ENCODE peak calls at places on chromosomes 6 and 20, in eight cellular contexts. O, D, I, B, P, J, Q and G are unnamed samples.

GRCh38 chr6:87583822-87584221 is 6.0 kb downstream of the RARS2 start:
- DNase-seq in P (no peak), O (no peak), I (no peak), J (no peak), D (no peak), B (no peak), Q (no peak), G (no peak)

GRCh38 chr6:166512567-166512966 is 73.9 kb downstream of the RAMACL start:
- DNase-seq in Q (no peak), I (no peak), B (no peak), D (no peak), J (no peak), P (no peak), O (peak), G (no peak)

GRCh38 chr20:25061821-25062530 is 4.0 kb upstream of the ACSS1 start:
- DNase-seq in Q (no peak), D (no peak), P (no peak), I (no peak), B (peak), J (no peak), O (no peak), G (no peak)

GRCh38 chr6:85126448-85127178 is 323.3 kb upstream of the NT5E start:
- DNase-seq in D (peak), Q (peak), J (peak), P (peak), B (no peak), I (peak), O (peak), G (peak)

GRCh38 chr6:98828210-98828798 is 6.1 kb upstream of the POU3F2 start:
- DNase-seq in Q (no peak), O (no peak), B (no peak), D (peak), I (no peak), P (no peak), J (no peak), G (no peak)

GRCh38 chr6:93685494-93685893 is 266.1 kb upstream of the EPHA7 start:
- DNase-seq in O (no peak), I (no peak), Q (no peak), B (no peak), P (no peak), D (no peak), J (no peak), G (no peak)

GRCh38 chr20:62155428-62156253 is 12.1 kb downstream of the SS18L1 start:
- DNase-seq in D (peak), J (no peak), B (no peak), I (no peak), P (no peak), O (no peak), Q (no peak), G (no peak)

GRCh38 chr20:9228774-9229450 is 160.0 kb downstream of the PLCB4 start:
- DNase-seq in B (no peak), O (no peak), I (peak), J (no peak), D (peak), P (no peak), Q (no peak), G (no peak)

GRCh38 chr6:154370545-154370944 is 13.9 kb upstream of the IPCEF1 start:
- DNase-seq in O (peak), I (no peak), Q (peak), D (peak), B (no peak), J (no peak), P (no peak), G (no peak)

GRCh38 chr6:107075951-107076381 is 39.3 kb downstream of the BEND3 start:
- DNase-seq in J (no peak), I (no peak), D (peak), P (no peak), B (no peak), O (peak), Q (peak), G (no peak)

GRCh38 chr20:56088381-56088780 is 83.1 kb upstream of the CBLN4 start:
- DNase-seq in I (no peak), O (no peak), J (no peak), B (no peak), D (no peak), P (no peak), Q (no peak), G (no peak)

GRCh38 chr6:156794963-156795362 is 17.8 kb downstream of the ARID1B start:
- DNase-seq in I (no peak), P (no peak), Q (peak), B (no peak), J (no peak), D (no peak), O (peak), G (no peak)

GRCh38 chr6:79602859-79603258 is 28.3 kb upstream of the SH3BGRL2 start:
- DNase-seq in I (no peak), J (no peak), O (no peak), D (no peak), Q (no peak), B (no peak), P (no peak), G (no peak)

GRCh38 chr6:36676142-36677058 is 2.1 kb upstream of the CDKN1A start:
- DNase-seq in P (no peak), I (no peak), D (peak), Q (no peak), O (no peak), J (no peak), B (no peak), G (no peak)

GRCh38 chr6:361411-362132 is 30.0 kb upstream of the IRF4 start:
- DNase-seq in P (no peak), Q (no peak), B (no peak), I (no peak), D (no peak), O (no peak), J (no peak), G (no peak)

GRCh38 chr20:24465730-24466129 is 3.7 kb upstream of the SYNDIG1 start:
- DNase-seq in B (no peak), D (peak), I (peak), Q (peak), O (no peak), P (no peak), J (no peak), G (no peak)

GRCh38 chr20:460707-461106 is 1.6 kb downstream of the TBC1D20 start:
- DNase-seq in O (no peak), D (peak), Q (peak), I (no peak), J (no peak), P (no peak), B (no peak), G (no peak)

GRCh38 chr6:139520321-139520768 is 145.9 kb upstream of the CITED2 start:
- DNase-seq in I (no peak), Q (peak), P (no peak), D (peak), B (no peak), O (no peak), J (no peak), G (no peak)

GRCh38 chr20:46130534-46130933 is 12.4 kb downstream of the CD40 start:
- DNase-seq in J (no peak), P (no peak), B (peak), O (no peak), I (no peak), D (no peak), Q (no peak), G (no peak)

GRCh38 chr6:158752613-158753012 is 66.6 kb downstream of the EZR start:
- DNase-seq in P (no peak), O (no peak), I (peak), Q (peak), J (no peak), D (peak), B (no peak), G (no peak)

GRCh38 chr6:8315154-8315553 is 120.2 kb downstream of the SLC35B3 start:
- DNase-seq in D (no peak), J (no peak), P (no peak), B (no peak), O (no peak), Q (no peak), I (no peak), G (no peak)

GRCh38 chr6:142226731-142227130 is 75.1 kb upstream of the ADGRG6 start:
- DNase-seq in I (no peak), Q (no peak), O (no peak), P (no peak), B (no peak), D (no peak), J (no peak), G (no peak)

GRCh38 chr6:148935705-148936306 is 189.0 kb downstream of the UST start:
- DNase-seq in O (no peak), I (no peak), P (no peak), J (no peak), Q (peak), B (no peak), D (peak), G (no peak)

GRCh38 chr20:17448071-17448470 is 83.1 kb downstream of the BFSP1 start:
- DNase-seq in O (no peak), I (no peak), Q (no peak), P (no peak), J (no peak), D (no peak), B (no peak), G (no peak)

GRCh38 chr6:62075869-62076268 is 210.2 kb downstream of the KHDRBS2 start:
- DNase-seq in J (no peak), D (no peak), O (no peak), P (no peak), Q (no peak), B (no peak), I (no peak), G (no peak)

GRCh38 chr6:138468320-138469015 is 30.8 kb downstream of the NHSL1 start:
- DNase-seq in I (no peak), P (no peak), J (no peak), O (no peak), D (peak), Q (peak), B (no peak), G (no peak)

GRCh38 chr6:38307730-38308129 is 332.0 kb downstream of the BTBD9 start:
- DNase-seq in B (no peak), I (no peak), P (no peak), Q (peak), D (no peak), J (no peak), O (peak), G (no peak)

GRCh38 chr6:33742837-33743236 is 3.9 kb downstream of the IP6K3 start:
- DNase-seq in I (no peak), J (peak), B (no peak), D (no peak), P (no peak), O (no peak), Q (no peak), G (no peak)

GRCh38 chr6:36177166-36177565 is 19.4 kb upstream of the BRPF3 start:
- DNase-seq in P (no peak), O (no peak), Q (no peak), D (no peak), J (no peak), I (no peak), B (no peak), G (no peak)

GRCh38 chr6:19845271-19846046 is 8.3 kb downstream of the ID4 start:
- DNase-seq in Q (no peak), O (no peak), J (no peak), B (no peak), I (no peak), D (no peak), P (no peak), G (no peak)

GRCh38 chr6:33700391-33701050 is 11.0 kb downstream of the UQCC2 start:
- DNase-seq in I (no peak), J (peak), B (peak), O (peak), P (peak), Q (peak), D (peak), G (peak)

GRCh38 chr20:12093062-12093796 is 175.5 kb downstream of the BTBD3 start:
- DNase-seq in B (no peak), O (no peak), I (no peak), J (no peak), P (no peak), Q (no peak), D (no peak), G (no peak)

GRCh38 chr6:27839303-27840081 is 72.7 kb downstream of the OR2B2 start:
- DNase-seq in O (no peak), J (no peak), B (no peak), D (peak), P (no peak), I (no peak), Q (peak), G (no peak)

GRCh38 chr6:154930490-154930889 is 64.6 kb upstream of the TIAM2 start:
- DNase-seq in Q (no peak), O (no peak), J (no peak), I (no peak), P (no peak), B (no peak), D (no peak), G (no peak)

GRCh38 chr20:24657211-24657610 is 187.8 kb downstream of the SYNDIG1 start:
- DNase-seq in B (no peak), D (peak), Q (peak), O (no peak), I (no peak), J (peak), P (no peak), G (no peak)

GRCh38 chr6:16803294-16804006 is 42.2 kb upstream of the ATXN1 start:
- DNase-seq in B (no peak), J (peak), Q (peak), P (peak), D (no peak), O (no peak), I (peak), G (peak)

GRCh38 chr20:33262658-33263065 is 20.4 kb upstream of the BPIFB1 start:
- DNase-seq in J (peak), O (no peak), P (peak), D (peak), Q (peak), B (no peak), I (no peak), G (no peak)

GRCh38 chr6:42406296-42407280 is 45.1 kb downstream of the TRERF1 start:
- DNase-seq in J (no peak), P (no peak), Q (peak), B (no peak), D (peak), I (no peak), O (no peak), G (no peak)
- TF ChIP-seq CTCF in J (no peak), P (no peak), Q (no peak), B (no peak), D (no peak), I (no peak), O (no peak), G (no peak)

DNA sequence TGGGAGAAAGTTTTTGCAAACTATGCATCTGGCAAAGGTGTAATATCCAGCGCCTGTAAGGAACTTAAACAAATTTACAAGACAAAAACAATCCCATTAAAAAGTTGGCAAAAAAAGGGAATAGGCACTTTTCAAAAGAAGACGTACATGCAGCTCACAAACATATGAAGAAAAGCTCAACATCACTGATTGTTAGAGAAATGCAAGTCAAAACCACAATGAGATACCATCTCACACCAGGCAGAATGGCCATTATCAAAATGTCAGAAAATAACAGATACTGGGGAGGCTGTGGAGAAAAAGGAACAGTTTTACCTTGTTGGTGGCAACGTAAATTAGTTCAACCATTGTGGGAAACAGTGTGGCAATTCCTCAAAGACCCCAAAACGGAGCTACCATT is 54.2 kb downstream of the TSBP1 start:
- DNase-seq in B (no peak), P (no peak), O (no peak), D (no peak), I (no peak), J (no peak), Q (no peak), G (no peak)
- TF ChIP-seq CTCF in B (no peak), P (no peak), O (no peak), D (no peak), I (no peak), J (no peak), Q (no peak), G (no peak)

GRCh38 chr20:6829510-6830116 is 62.1 kb downstream of the BMP2 start:
- DNase-seq in D (peak), P (no peak), B (no peak), O (no peak), I (no peak), J (no peak), Q (peak), G (no peak)
- TF ChIP-seq CTCF in D (no peak), P (peak), B (no peak), O (no peak), I (no peak), J (no peak), Q (peak), G (no peak)

GRCh38 chr6:75693534-75693933 is 55.5 kb upstream of the MYO6 start:
- DNase-seq in P (no peak), I (no peak), D (peak), O (no peak), B (no peak), J (no peak), Q (peak), G (no peak)
- TF ChIP-seq CTCF in P (peak), I (no peak), D (peak), O (no peak), B (no peak), J (no peak), Q (no peak), G (no peak)

GRCh38 chr6:26031151-26031594 is 56.1 kb upstream of the HFE start:
- DNase-seq in D (no peak), O (no peak), I (no peak), Q (peak), P (no peak), B (no peak), J (no peak), G (no peak)

GRCh38 chr6:26033132-26033941 is 53.9 kb upstream of the HFE start:
- DNase-seq in J (peak), D (peak), O (peak), B (peak), I (peak), Q (peak), P (peak), G (no peak)

GRCh38 chr6:26032387-26033131 is 54.7 kb upstream of the HFE start:
- DNase-seq in Q (peak), O (no peak), I (no peak), J (no peak), B (no peak), D (peak), P (no peak), G (no peak)

GRCh38 chr6:26030716-26031115 is 56.5 kb upstream of the HFE start:
- DNase-seq in D (no peak), I (no peak), J (no peak), B (no peak), O (no peak), P (no peak), Q (no peak), G (no peak)

GRCh38 chr6:26031595-26032386 is 55.4 kb upstream of the HFE start:
- DNase-seq in D (peak), O (peak), Q (peak), J (peak), P (peak), B (peak), I (peak), G (peak)
- TF ChIP-seq CTCF in D (peak), O (peak), Q (peak), J (no peak), P (peak), B (no peak), I (no peak), G (no peak)

GRCh38 chr20:63536997-63537524 is at the start of gene PTK6:
- DNase-seq in O (peak), P (no peak), D (no peak), B (peak), J (no peak), I (peak), Q (no peak), G (no peak)

GRCh38 chr20:63539092-63539430 is 1.9 kb upstream of the PTK6 start:
- DNase-seq in Q (no peak), J (no peak), O (no peak), D (no peak), I (no peak), P (no peak), B (no peak), G (no peak)

GRCh38 chr20:63539441-63540370 is 2.5 kb upstream of the PTK6 start:
- DNase-seq in I (no peak), B (no peak), D (no peak), O (no peak), Q (no peak), P (no peak), J (no peak), G (no peak)

GRCh38 chr20:63537525-63538203 is 488 bp upstream of the PTK6 start:
- DNase-seq in B (peak), P (peak), O (peak), Q (peak), I (peak), D (peak), J (peak), G (peak)

GRCh38 chr20:63538204-63539091 is 1.3 kb upstream of the PTK6 start:
- DNase-seq in O (no peak), I (no peak), B (peak), D (no peak), J (no peak), P (no peak), Q (peak), G (no peak)
- TF ChIP-seq CTCF in O (peak), I (peak), B (peak), D (no peak), J (no peak), P (peak), Q (no peak), G (peak)

GRCh38 chr6:110951008-110951407 is 7.5 kb upstream of the GTF3C6 start:
- DNase-seq in J (no peak), I (no peak), D (no peak), P (no peak), Q (no peak), B (no peak), O (no peak), G (no peak)
- TF ChIP-seq CTCF in J (no peak), I (no peak), D (no peak), P (no peak), Q (no peak), B (no peak), O (no peak), G (no peak)